ENCODE peak calls at places on chromosomes 7 and 10, in six cellular contexts. N is A549, R is psoas muscle, H is transverse colon, T is BJ, I is lower leg skin. M is an unnamed sample.

GRCh38 chr10:96512997-96513685 is 585 bp downstream of the TLL2 start:
- DNase-seq in N (peak), R (no peak), H (no peak), T (no peak), I (no peak), M (no peak)

GRCh38 chr7:3606436-3606835 is 305.4 kb downstream of the SDK1 start:
- DNase-seq in N (no peak), R (no peak), H (no peak), T (no peak), I (no peak), M (no peak)

GRCh38 chr7:157168571-157168970 is 29.8 kb downstream of the UBE3C start:
- DNase-seq in N (no peak), R (no peak), H (no peak), T (no peak), I (no peak), M (no peak)

GRCh38 chr7:153941061-153941460 is 111.1 kb upstream of the DPP6 start:
- DNase-seq in N (no peak), R (no peak), H (no peak), T (no peak), I (no peak), M (no peak)

GRCh38 chr7:70178787-70179186 is 580.5 kb downstream of the AUTS2 start:
- DNase-seq in N (peak), R (no peak), H (peak), T (no peak), I (no peak), M (no peak)

GRCh38 chr7:44275146-44275545 is 50.2 kb downstream of the CAMK2B start:
- DNase-seq in N (no peak), R (peak), H (no peak), T (no peak), I (no peak), M (no peak)

GRCh38 chr10:60299961-60300883 is 89.5 kb downstream of the ANK3 start:
- DNase-seq in N (no peak), R (no peak), H (no peak), T (no peak), I (no peak), M (no peak)

GRCh38 chr7:92360387-92360786 is 86.9 kb upstream of the GATAD1 start:
- DNase-seq in N (no peak), R (no peak), H (no peak), T (no peak), I (no peak), M (no peak)

GRCh38 chr7:601573-602340 is 82.1 kb upstream of the PDGFA start:
- DNase-seq in N (no peak), R (peak), H (peak), T (no peak), I (peak), M (no peak)

GRCh38 chr7:155342313-155342712 is 44.6 kb downstream of the INSIG1 start:
- DNase-seq in N (no peak), R (peak), H (no peak), T (no peak), I (peak), M (no peak)

DNA sequence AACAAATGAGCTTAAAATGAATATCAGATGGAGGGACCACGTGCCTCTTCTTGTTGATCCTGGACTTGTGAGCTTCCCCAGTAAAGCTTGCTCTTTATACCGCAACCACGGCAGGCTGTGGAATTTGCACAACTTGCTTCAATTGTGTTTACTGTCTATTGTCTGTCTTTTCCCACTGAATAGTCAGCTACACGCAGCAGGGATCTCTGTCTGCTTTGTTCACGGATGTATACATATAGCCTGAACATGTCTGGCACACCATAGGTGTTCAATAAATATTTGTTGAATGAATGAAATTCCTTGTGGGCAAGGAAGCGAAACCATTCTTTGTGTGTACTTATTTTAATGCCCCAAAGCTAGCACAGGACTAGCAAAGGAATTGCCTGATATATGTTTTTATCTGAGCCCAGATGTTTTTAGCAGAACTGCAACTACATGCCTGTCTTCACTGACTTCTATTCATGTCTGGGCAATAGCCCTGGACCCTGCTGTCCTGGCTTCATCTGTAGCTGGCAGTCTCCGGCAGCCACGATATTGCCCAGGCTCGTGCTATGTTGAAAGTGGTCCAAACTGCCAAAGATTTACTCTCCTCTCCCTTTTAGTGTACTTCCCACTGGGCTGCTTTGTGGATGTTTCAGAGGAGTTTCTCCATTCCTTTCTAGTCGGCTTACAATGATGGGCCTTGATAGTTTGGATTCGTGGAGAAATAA is 29.9 kb upstream of the IFRD1 start:
- DNase-seq in N (no peak), R (no peak), H (no peak), T (no peak), I (no peak), M (no peak)
- H3K4me3 ChIP-seq in N (no peak), R (no peak), H (no peak), T (no peak), I (no peak), M (no peak)

GRCh38 chr7:134357486-134357885 is 40.8 kb upstream of the SLC35B4 start:
- DNase-seq in N (no peak), R (no peak), H (no peak), T (no peak), I (no peak), M (no peak)

GRCh38 chr7:134355925-134356324 is 39.2 kb upstream of the SLC35B4 start:
- DNase-seq in N (no peak), R (no peak), H (no peak), T (no peak), I (no peak), M (no peak)

GRCh38 chr7:134353411-134353810 is 36.7 kb upstream of the SLC35B4 start:
- DNase-seq in N (no peak), R (no peak), H (no peak), T (no peak), I (no peak), M (no peak)

GRCh38 chr7:134356421-134356936 is 39.7 kb upstream of the SLC35B4 start:
- DNase-seq in N (no peak), R (no peak), H (peak), T (no peak), I (no peak), M (no peak)

GRCh38 chr7:134355004-134355525 is 38.3 kb upstream of the SLC35B4 start:
- DNase-seq in N (no peak), R (no peak), H (no peak), T (no peak), I (no peak), M (no peak)
- TF ChIP-seq CTCF in N (no peak), R (no peak), H (no peak), T (no peak), I (no peak), M (no peak)

GRCh38 chr10:17682236-17682946 is 38.4 kb downstream of the STAM start:
- DNase-seq in N (no peak), R (no peak), H (no peak), T (no peak), I (no peak), M (no peak)

GRCh38 chr10:17687117-17687831 is 43.3 kb downstream of the STAM start:
- DNase-seq in N (no peak), R (no peak), H (no peak), T (no peak), I (no peak), M (no peak)

GRCh38 chr10:17685227-17685840 is 41.4 kb downstream of the STAM start:
- DNase-seq in N (no peak), R (no peak), H (no peak), T (no peak), I (no peak), M (no peak)

GRCh38 chr10:17683541-17683940 is 39.6 kb downstream of the STAM start:
- DNase-seq in N (no peak), R (no peak), H (no peak), T (no peak), I (no peak), M (no peak)

GRCh38 chr10:17684537-17684936 is 40.6 kb downstream of the STAM start:
- DNase-seq in N (no peak), R (no peak), H (no peak), T (no peak), I (no peak), M (no peak)
- H3K4me3 ChIP-seq in N (no peak), R (no peak), H (no peak), T (no peak), I (no peak), M (no peak)

GRCh38 chr10:62689712-62690111 is 114.8 kb upstream of the ADO start:
- DNase-seq in N (no peak), R (no peak), H (no peak), T (no peak), I (no peak), M (no peak)

GRCh38 chr10:62691331-62691730 is 113.2 kb upstream of the ADO start:
- DNase-seq in N (no peak), R (no peak), H (no peak), T (no peak), I (no peak), M (no peak)

GRCh38 chr10:62692085-62692484 is 112.4 kb upstream of the ADO start:
- DNase-seq in N (no peak), R (no peak), H (no peak), T (no peak), I (no peak), M (no peak)

GRCh38 chr10:62688971-62689700 is 115.4 kb upstream of the ADO start:
- DNase-seq in N (no peak), R (no peak), H (no peak), T (no peak), I (no peak), M (no peak)

DNA sequence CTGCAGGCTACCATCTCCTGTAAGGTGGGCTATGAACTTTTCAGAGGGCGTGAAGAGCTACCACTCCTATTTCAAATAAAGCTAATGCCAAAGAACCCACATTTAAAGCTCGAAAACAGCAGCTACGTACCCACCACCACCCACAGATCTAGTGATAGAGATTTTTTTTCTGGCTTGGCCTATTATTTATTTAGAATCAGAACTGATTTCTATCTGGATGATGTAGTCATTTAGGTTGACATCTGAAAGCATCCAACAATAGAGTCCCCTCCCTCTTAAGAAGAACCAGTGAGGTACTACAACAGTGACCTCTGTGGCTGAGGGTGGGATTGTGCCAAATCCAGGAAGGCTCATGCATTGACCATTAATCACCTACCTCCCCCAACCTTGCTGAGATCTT is 113.8 kb upstream of the ADO start:
- DNase-seq in N (no peak), R (no peak), H (no peak), T (no peak), I (no peak), M (no peak)
- TF ChIP-seq CTCF in N (no peak), R (no peak), H (no peak), T (no peak), I (no peak), M (no peak)

GRCh38 chr7:84855758-84856157 is 331.1 kb downstream of the SEMA3D start:
- DNase-seq in N (no peak), R (no peak), H (no peak), T (no peak), I (no peak), M (no peak)

GRCh38 chr7:84857336-84857735 is 329.5 kb downstream of the SEMA3D start:
- DNase-seq in N (no peak), R (no peak), H (no peak), T (no peak), I (no peak), M (no peak)
- H3K4me3 ChIP-seq in N (no peak), R (no peak), H (no peak), T (no peak), I (no peak), M (no peak)

GRCh38 chr7:12518920-12519681 is 51.4 kb upstream of the SCIN start:
- DNase-seq in N (peak), R (no peak), H (no peak), T (no peak), I (no peak), M (no peak)
- TF ChIP-seq CTCF in N (peak), R (no peak), H (no peak), T (peak), I (no peak), M (no peak)

GRCh38 chr10:49083256-49083655 is 32.1 kb downstream of the VSTM4 start:
- DNase-seq in N (no peak), R (peak), H (no peak), T (no peak), I (peak), M (peak)

GRCh38 chr10:49080965-49081364 is 34.4 kb downstream of the VSTM4 start:
- DNase-seq in N (no peak), R (no peak), H (no peak), T (no peak), I (peak), M (no peak)

GRCh38 chr10:49080071-49080470 is 35.3 kb downstream of the VSTM4 start:
- DNase-seq in N (no peak), R (no peak), H (no peak), T (no peak), I (peak), M (peak)

GRCh38 chr10:49081532-49082275 is 33.6 kb downstream of the VSTM4 start:
- DNase-seq in N (no peak), R (no peak), H (no peak), T (no peak), I (peak), M (peak)

GRCh38 chr10:49082767-49083166 is 32.6 kb downstream of the VSTM4 start:
- DNase-seq in N (no peak), R (no peak), H (no peak), T (no peak), I (peak), M (no peak)
- H3K4me3 ChIP-seq in N (no peak), R (no peak), H (no peak), T (no peak), I (no peak), M (no peak)

GRCh38 chr10:77490915-77491314 is 146.7 kb downstream of the KCNMA1 start:
- DNase-seq in N (no peak), R (no peak), H (no peak), T (no peak), I (no peak), M (no peak)

GRCh38 chr10:77496941-77497420 is 140.6 kb downstream of the KCNMA1 start:
- DNase-seq in N (no peak), R (no peak), H (no peak), T (no peak), I (no peak), M (no peak)

GRCh38 chr10:77494789-77495541 is 142.6 kb downstream of the KCNMA1 start:
- DNase-seq in N (no peak), R (no peak), H (no peak), T (no peak), I (no peak), M (no peak)

GRCh38 chr10:77493239-77493806 is 144.3 kb downstream of the KCNMA1 start:
- DNase-seq in N (no peak), R (peak), H (no peak), T (no peak), I (no peak), M (no peak)

DNA sequence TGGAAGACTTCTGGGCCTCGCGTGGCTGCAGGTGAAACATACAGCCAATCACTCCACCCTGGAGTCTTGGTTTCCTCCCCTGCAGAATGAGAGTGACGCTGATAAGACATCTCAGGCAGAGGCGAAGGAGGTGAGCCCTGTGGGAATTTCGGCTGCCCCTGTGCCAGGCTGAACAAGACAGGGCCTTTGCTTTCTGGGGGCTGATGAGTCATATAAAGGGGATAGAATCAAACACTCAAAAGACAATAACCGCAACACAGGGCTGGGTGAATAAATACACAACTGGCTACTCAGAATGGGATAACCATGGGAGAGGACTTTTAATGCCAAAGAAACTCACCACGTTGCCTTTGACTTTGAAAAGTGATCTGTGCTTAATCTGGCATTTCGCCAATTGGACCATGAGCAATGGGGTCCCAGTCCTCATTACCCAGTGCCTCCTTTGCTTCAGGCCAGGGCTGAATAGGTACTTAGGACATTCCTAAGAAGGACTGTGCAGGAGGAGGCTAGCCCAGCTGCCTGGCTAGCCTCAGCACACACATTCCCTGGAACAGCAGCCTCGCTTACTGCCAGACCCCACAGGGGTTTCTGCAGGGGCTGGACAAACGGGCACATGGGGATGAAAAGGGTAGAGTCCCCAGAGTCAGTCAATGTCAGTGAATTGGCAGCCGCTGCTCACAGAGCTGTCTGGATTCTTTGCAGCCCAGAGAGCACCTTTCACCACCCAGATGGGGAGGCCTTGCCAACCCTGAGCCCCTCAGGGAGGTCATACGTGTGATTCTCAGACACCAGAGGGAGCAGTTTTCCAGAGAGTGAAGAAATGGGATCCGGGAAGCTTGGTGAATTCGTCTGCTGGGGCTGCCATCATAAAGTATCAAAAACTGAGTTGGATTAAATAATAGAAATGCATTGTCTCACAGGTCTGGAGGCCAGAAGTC is 143.5 kb downstream of the KCNMA1 start:
- DNase-seq in N (peak), R (no peak), H (no peak), T (no peak), I (no peak), M (no peak)
- TF ChIP-seq CTCF in N (peak), R (peak), H (no peak), T (peak), I (no peak), M (no peak)

DNA sequence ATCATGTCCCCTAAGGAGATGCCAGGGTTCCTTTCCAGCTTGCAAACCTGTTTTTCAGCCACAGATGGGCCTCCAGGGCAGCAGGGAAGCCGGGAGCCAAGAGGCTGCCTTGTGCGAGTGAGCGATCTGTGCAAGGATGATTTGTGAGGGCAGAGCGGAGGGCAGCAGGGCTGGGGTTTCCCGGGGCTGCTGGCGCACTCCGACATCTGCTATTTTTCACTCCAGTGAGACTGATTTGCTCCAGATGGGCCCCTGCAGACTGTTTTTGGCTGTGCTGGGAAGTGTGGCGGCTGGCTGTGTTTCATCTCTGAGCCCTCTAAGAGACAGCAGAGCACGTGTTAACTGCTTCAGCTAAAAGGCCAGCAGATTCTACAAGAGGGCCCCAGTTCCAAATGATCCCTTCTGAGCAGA is 466.2 kb downstream of the TYW1 start:
- DNase-seq in N (no peak), R (no peak), H (peak), T (no peak), I (peak), M (peak)
- H3K4me3 ChIP-seq in N (no peak), R (no peak), H (no peak), T (no peak), I (no peak), M (no peak)

M was measured in ovary.